ENCODE peak calls at places on chromosome 20, in eight cellular contexts. W is AG20443; R is stimulated activated CD4-positive, alpha-beta T cell treated with anti-CD3 and anti-CD28 coated beads, Interleukin-4, amount 100 ng/mL, for 4 hours; C is Right ventricle myocardium inferior; H is EL; Z is GM19239; V is DMS153; U is GM12865. B is an unnamed sample.

GRCh38 chr20:38094373-38094775 is 60.8 kb downstream of the RPRD1B start:
- DNase-seq in W (peak; percentile 75), R (peak; percentile 22), C (peak; percentile 79), H (peak; percentile 80), Z (peak; percentile 36), V (no peak), U (peak; percentile 93), B (no peak)

GRCh38 chr20:63156221-63156671 is 59.7 kb downstream of the YTHDF1 start:
- DNase-seq in W (no peak), R (no peak), C (no peak), H (peak; percentile 21), Z (no peak), V (peak; percentile 46), U (no peak), B (no peak)

GRCh38 chr20:6829510-6830116 is 62.1 kb downstream of the BMP2 start:
- DNase-seq in W (no peak), R (no peak), C (no peak), H (no peak), Z (no peak), V (peak; percentile 24), U (peak; percentile 2), B (peak; percentile 55)

GRCh38 chr20:53805895-53806384 is 212.3 kb upstream of the ZNF217 start:
- DNase-seq in W (peak; percentile 75), R (no peak), C (no peak), H (peak; percentile 91), Z (no peak), V (no peak), U (no peak), B (no peak)

GRCh38 chr20:6882911-6883310 is 115.4 kb downstream of the BMP2 start:
- DNase-seq in W (no peak), R (no peak), C (no peak), H (no peak), Z (no peak), V (no peak), U (no peak), B (no peak)

GRCh38 chr20:41165001-41165882 is 27.9 kb downstream of the PLCG1 start:
- DNase-seq in W (no peak), R (no peak), C (no peak), H (no peak), Z (no peak), V (no peak), U (no peak), B (no peak)

GRCh38 chr20:675453-676314 is at the start of gene SCRT2:
- DNase-seq in W (peak; percentile 97), R (peak; percentile 43), C (peak; percentile 88), H (peak; percentile 63), Z (no peak), V (no peak), U (peak; percentile 27), B (peak; percentile 30)

GRCh38 chr20:47605673-47606413 is 104.2 kb downstream of the NCOA3 start:
- DNase-seq in W (no peak), R (no peak), C (no peak), H (no peak), Z (no peak), V (peak; percentile 38), U (no peak), B (no peak)

GRCh38 chr20:62466071-62466760 is 9.6 kb downstream of the GATA5 start:
- DNase-seq in W (no peak), R (no peak), C (no peak), H (no peak), Z (no peak), V (no peak), U (no peak), B (no peak)

GRCh38 chr20:11755071-11755881 is 162.4 kb upstream of the BTBD3 start:
- DNase-seq in W (peak; percentile 44), R (no peak), C (no peak), H (no peak), Z (no peak), V (no peak), U (no peak), B (no peak)

GRCh38 chr20:22379472-22379871 is 204.9 kb downstream of the FOXA2 start:
- DNase-seq in W (no peak), R (no peak), C (no peak), H (peak; percentile 0), Z (no peak), V (no peak), U (no peak), B (peak; percentile 40)

GRCh38 chr20:45592574-45593189 is 13.6 kb upstream of the WFDC8 start:
- DNase-seq in W (peak; percentile 18), R (no peak), C (no peak), H (peak; percentile 57), Z (peak; percentile 9), V (peak; percentile 13), U (peak; percentile 77), B (peak; percentile 39)

GRCh38 chr20:23568320-23569011 is at the start of gene CST9L:
- DNase-seq in W (no peak), R (no peak), C (no peak), H (no peak), Z (no peak), V (no peak), U (no peak), B (no peak)

GRCh38 chr20:31751126-31751525 is 12.0 kb downstream of the TPX2 start:
- DNase-seq in W (peak; percentile 83), R (no peak), C (no peak), H (peak; percentile 60), Z (no peak), V (no peak), U (no peak), B (no peak)

GRCh38 chr20:47558699-47559098 is 57.0 kb downstream of the NCOA3 start:
- DNase-seq in W (no peak), R (no peak), C (no peak), H (no peak), Z (no peak), V (no peak), U (no peak), B (no peak)

GRCh38 chr20:419556-420168 is 11.6 kb downstream of the RBCK1 start:
- DNase-seq in W (no peak), R (no peak), C (no peak), H (no peak), Z (no peak), V (peak; percentile 92), U (no peak), B (peak; percentile 82)

GRCh38 chr20:15838466-15838865 is 734.8 kb downstream of the KIF16B start:
- DNase-seq in W (no peak), R (no peak), C (no peak), H (no peak), Z (no peak), V (no peak), U (no peak), B (no peak)

GRCh38 chr20:35314460-35315198 is 22.4 kb upstream of the FAM83C start:
- DNase-seq in W (no peak), R (no peak), C (no peak), H (no peak), Z (no peak), V (no peak), U (no peak), B (no peak)

GRCh38 chr20:23111307-23111943 is 25.3 kb upstream of the CD93 start:
- DNase-seq in W (no peak), R (no peak), C (no peak), H (no peak), Z (no peak), V (no peak), U (no peak), B (peak; percentile 42)

GRCh38 chr20:9878096-9878495 is 39.2 kb upstream of the PAK5 start:
- DNase-seq in W (no peak), R (no peak), C (no peak), H (no peak), Z (no peak), V (no peak), U (no peak), B (no peak)

GRCh38 chr20:37351689-37352610 is 6.0 kb downstream of the SRC start:
- DNase-seq in W (no peak), R (no peak), C (no peak), H (no peak), Z (no peak), V (no peak), U (no peak), B (no peak)

GRCh38 chr20:62387219-62387913 is 463 bp downstream of the RPS21 start:
- DNase-seq in W (no peak), R (no peak), C (no peak), H (no peak), Z (no peak), V (no peak), U (peak; percentile 43), B (no peak)

GRCh38 chr20:22805219-22805618 is 220.8 kb upstream of the FOXA2 start:
- DNase-seq in W (peak; percentile 80), R (no peak), C (no peak), H (peak; percentile 73), Z (no peak), V (no peak), U (no peak), B (no peak)

GRCh38 chr20:21228511-21228910 is 74.6 kb upstream of the XRN2 start:
- DNase-seq in W (no peak), R (no peak), C (no peak), H (no peak), Z (peak; percentile 19), V (no peak), U (peak; percentile 63), B (no peak)

GRCh38 chr20:19515074-19515473 is 243.0 kb upstream of the RIN2 start:
- DNase-seq in W (no peak), R (no peak), C (no peak), H (no peak), Z (no peak), V (no peak), U (no peak), B (no peak)

GRCh38 chr20:40654876-40655275 is 34.2 kb downstream of the MAFB start:
- DNase-seq in W (peak; percentile 64), R (no peak), C (no peak), H (no peak), Z (no peak), V (no peak), U (no peak), B (no peak)

GRCh38 chr20:23235173-23236027 is 115.2 kb upstream of the NXT1 start:
- DNase-seq in W (peak; percentile 54), R (no peak), C (peak; percentile 91), H (peak; percentile 40), Z (no peak), V (no peak), U (peak; percentile 65), B (peak; percentile 34)

GRCh38 chr20:45845452-45845851 is 11.7 kb downstream of the ACOT8 start:
- DNase-seq in W (no peak), R (no peak), C (no peak), H (no peak), Z (no peak), V (no peak), U (no peak), B (no peak)

GRCh38 chr20:47066484-47067270 is 172.0 kb downstream of the EYA2 start:
- DNase-seq in W (no peak), R (no peak), C (no peak), H (peak; percentile 32), Z (no peak), V (no peak), U (no peak), B (no peak)

GRCh38 chr20:35133006-35133405 is 14.1 kb downstream of the EDEM2 start:
- DNase-seq in W (no peak), R (no peak), C (no peak), H (no peak), Z (no peak), V (no peak), U (no peak), B (no peak)

GRCh38 chr20:13400453-13400852 is 179.4 kb downstream of the ISM1 start:
- DNase-seq in W (no peak), R (no peak), C (no peak), H (no peak), Z (no peak), V (no peak), U (no peak), B (no peak)

GRCh38 chr20:62405108-62405980 is 1.7 kb downstream of the CABLES2 start:
- DNase-seq in W (peak; percentile 65), R (no peak), C (peak; percentile 84), H (peak; percentile 59), Z (no peak), V (no peak), U (no peak), B (no peak)

GRCh38 chr20:36538026-36538764 is 3.1 kb upstream of the MYL9 start:
- DNase-seq in W (no peak), R (no peak), C (no peak), H (no peak), Z (no peak), V (no peak), U (no peak), B (no peak)

GRCh38 chr20:45248609-45249008 is 5.8 kb downstream of the SLPI start:
- DNase-seq in W (no peak), R (no peak), C (no peak), H (no peak), Z (no peak), V (no peak), U (no peak), B (no peak)